ENCODE peak calls at places on chromosomes 13 and 19, in four cellular contexts. W is brain microvascular endothelial cell, V is endothelial cell, Y is heart left ventricle. T is an unnamed sample.

GRCh38 chr13:40318366-40318765 is 348.1 kb downstream of the FOXO1 start:
- DNase-seq in Y (peak), W (no peak), V (no peak), T (peak)

GRCh38 chr19:34994643-34995471 is 5.3 kb upstream of the GRAMD1A start:
- DNase-seq in W (no peak), Y (no peak), V (no peak), T (peak)

GRCh38 chr19:18906605-18907519 is 10.9 kb upstream of the CERS1 start:
- DNase-seq in Y (no peak), W (no peak), V (no peak), T (no peak)

GRCh38 chr19:19094513-19094912 is 30.7 kb downstream of the SLC25A42 start:
- DNase-seq in Y (no peak), V (no peak), W (no peak), T (no peak)

GRCh38 chr19:8648240-8648639 is 17.8 kb downstream of the NFILZ start:
- DNase-seq in Y (no peak), W (no peak), V (no peak), T (no peak)

GRCh38 chr19:17486545-17486944 is 16.2 kb downstream of the SLC27A1 start:
- DNase-seq in Y (no peak), W (no peak), V (no peak), T (no peak)

GRCh38 chr19:17454579-17454978 is 6.1 kb upstream of the TMEM221 start:
- DNase-seq in Y (peak), V (no peak), W (no peak), T (no peak)

GRCh38 chr19:48724796-48725753 is 5.5 kb upstream of the MAMSTR start:
- DNase-seq in V (peak), Y (no peak), W (peak), T (peak)

GRCh38 chr13:38636756-38637155 is 50.1 kb upstream of the FREM2 start:
- DNase-seq in Y (no peak), V (no peak), W (no peak), T (peak)

GRCh38 chr13:20911037-20911436 is 8.5 kb upstream of the XPO4 start:
- DNase-seq in W (no peak), Y (no peak), V (no peak), T (no peak)

GRCh38 chr19:29815231-29815630 is 3.4 kb downstream of the CCNE1 start:
- DNase-seq in Y (no peak), W (no peak), V (no peak), T (no peak)

GRCh38 chr13:109074436-109074835 is 445.0 kb downstream of the MYO16 start:
- DNase-seq in Y (no peak), V (no peak), W (no peak), T (no peak)

GRCh38 chr13:101453784-101454201 is 1.3 kb downstream of the ITGBL1 start:
- DNase-seq in W (no peak), V (peak), Y (peak), T (no peak)
- TF ChIP-seq CTCF in W (no peak), V (no peak), Y (peak), T (no peak)

GRCh38 chr19:33146209-33146608 is 14.3 kb downstream of the WDR88 start:
- DNase-seq in W (no peak), V (no peak), Y (no peak), T (no peak)

GRCh38 chr19:33139165-33139564 is 7.3 kb downstream of the WDR88 start:
- DNase-seq in W (no peak), Y (no peak), V (no peak), T (no peak)

GRCh38 chr19:33147538-33147937 is 15.6 kb downstream of the WDR88 start:
- DNase-seq in Y (no peak), W (no peak), V (no peak), T (no peak)

GRCh38 chr19:33143897-33144405 is 12.0 kb downstream of the WDR88 start:
- DNase-seq in V (peak), W (peak), Y (peak), T (peak)
- TF ChIP-seq CTCF in V (peak), W (peak), Y (peak), T (peak)

DNA sequence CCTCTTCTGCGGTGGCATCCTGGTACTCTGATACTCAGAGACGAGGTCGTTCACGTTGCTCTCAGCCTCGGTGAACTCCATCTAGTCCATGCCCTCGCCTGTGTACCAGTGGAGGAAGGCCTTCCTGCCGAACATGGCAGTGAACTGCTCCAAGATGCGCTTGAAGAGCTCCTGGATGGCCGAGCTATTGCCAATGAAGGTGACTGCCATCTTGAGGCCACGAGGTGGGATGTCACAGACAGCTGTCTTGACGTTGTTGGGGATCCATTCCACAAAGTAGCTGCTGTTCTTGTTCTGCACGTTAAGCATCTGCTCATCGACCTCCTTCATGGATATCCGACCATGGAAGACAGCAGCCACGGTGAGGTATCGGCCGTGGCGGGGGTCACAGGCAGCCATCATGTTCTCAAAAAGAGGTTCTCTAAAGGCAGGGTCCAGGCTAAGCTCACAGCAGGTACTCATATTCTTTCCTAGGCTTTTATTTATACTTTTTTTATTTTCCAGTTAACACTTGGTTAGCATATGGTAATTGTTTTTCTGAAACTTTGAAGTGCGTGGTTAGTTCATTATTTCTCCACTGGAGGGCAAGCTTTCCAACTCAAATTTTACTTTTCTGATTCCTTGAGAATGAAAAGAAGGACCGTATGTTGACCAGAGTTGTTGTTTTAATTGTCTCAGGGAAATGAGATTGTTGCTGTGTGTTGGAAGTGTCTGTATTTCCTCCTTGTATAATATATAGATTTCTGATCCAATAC is 72.4 kb upstream of the RGCC start:
- DNase-seq in Y (no peak), W (no peak), V (no peak), T (no peak)
- TF ChIP-seq CTCF in Y (peak), W (peak), V (peak), T (peak)

DNA sequence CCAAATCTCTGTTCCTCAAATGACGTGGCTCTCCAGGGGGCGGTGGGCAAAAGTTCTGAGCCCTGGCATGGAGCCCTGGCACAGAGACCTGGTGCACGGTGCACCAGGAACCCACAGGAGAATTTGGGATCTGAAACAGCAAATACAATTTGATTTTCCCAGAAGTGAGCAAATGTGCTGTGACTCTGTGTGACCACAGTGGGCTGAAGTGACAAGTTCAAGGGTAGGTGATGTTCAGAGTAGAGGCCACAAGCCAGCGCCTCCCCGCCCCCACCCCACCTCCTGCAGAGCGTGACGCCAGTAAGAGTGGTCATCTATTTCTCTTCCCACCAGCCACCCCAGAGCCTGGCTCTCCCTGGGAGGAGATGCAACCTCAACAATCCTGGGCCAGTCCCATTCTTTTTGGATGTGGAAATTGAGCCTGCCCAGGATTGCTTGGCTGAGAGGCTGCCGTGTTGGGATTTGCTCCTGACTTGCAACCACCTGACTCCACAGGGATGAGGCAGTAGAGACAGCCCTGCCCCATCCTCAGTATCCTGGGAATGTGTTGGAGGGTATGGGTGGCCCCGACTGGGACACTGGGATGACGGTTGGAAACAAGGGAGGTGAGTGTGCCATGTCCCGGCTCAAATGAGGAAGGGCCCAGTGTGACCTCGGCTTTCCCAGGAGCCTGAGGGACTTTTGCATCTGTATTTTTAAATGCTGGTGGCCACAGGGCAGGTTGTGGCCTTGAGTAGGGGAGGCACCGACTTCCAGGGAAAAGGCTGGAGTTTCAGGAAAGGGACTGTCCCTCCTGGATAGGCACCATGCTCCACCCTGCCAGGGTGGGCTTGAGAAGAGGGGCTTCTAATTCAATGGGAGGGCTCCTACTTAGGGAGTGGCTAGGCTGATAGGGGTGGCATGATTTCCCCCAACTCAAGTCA is 11.0 kb upstream of the BCL3 start:
- DNase-seq in Y (no peak), W (peak), V (no peak), T (no peak)
- TF ChIP-seq CTCF in Y (no peak), W (no peak), V (no peak), T (no peak)

GRCh38 chr13:41428155-41428554 is 29.2 kb upstream of the RGCC start:
- DNase-seq in Y (peak), V (peak), W (no peak), T (no peak)
- TF ChIP-seq CTCF in Y (peak), V (peak), W (peak), T (no peak)

GRCh38 chr13:65532231-65532630 is 1697.9 kb downstream of the PCDH9 start:
- DNase-seq in Y (no peak), V (no peak), W (no peak), T (no peak)
- TF ChIP-seq CTCF in Y (no peak), V (no peak), W (no peak), T (no peak)

GRCh38 chr13:22758245-22758644 is 422.5 kb upstream of the SGCG start:
- DNase-seq in V (no peak), W (no peak), Y (no peak), T (no peak)

GRCh38 chr13:22761709-22762108 is 419.1 kb upstream of the SGCG start:
- DNase-seq in V (no peak), W (no peak), Y (no peak), T (no peak)

DNA sequence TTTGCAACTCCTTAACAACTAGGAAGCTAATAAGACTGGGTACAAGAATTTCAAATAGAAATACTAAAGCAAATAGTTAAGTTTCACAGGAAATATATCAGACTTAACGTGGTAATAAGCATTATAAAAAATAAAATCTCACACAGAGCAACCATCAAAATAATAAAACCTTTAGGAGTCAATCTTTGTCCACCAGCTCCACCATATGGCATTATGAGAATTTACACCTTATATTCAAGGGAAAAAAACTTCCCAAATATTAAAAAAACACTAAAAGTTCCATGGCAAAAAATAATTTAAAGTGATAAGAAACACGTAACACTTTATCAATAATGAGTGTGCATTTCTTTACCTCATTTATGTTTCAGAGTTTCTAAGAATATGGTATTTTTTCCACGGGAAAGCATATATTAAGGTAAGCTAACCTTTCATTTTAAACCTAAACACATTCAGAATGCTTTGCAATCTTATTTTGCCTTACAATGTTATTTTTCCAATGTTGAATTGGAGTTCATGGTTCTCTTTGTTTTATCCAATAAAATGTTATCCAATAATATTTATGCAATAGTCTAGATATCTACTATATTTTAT is 423.2 kb upstream of the SGCG start:
- DNase-seq in W (no peak), Y (no peak), V (no peak), T (no peak)
- TF ChIP-seq CTCF in W (no peak), Y (peak), V (peak), T (no peak)

T was measured in Calu3.